ENCODE peak calls at places on chromosome 12, in four cellular contexts. I, H, K and J are unnamed samples.

GRCh38 chr12:1912580-1913376 is 5.7 kb downstream of the CACNA2D4 start:
- DNase-seq in I (no peak), H (no peak), K (no peak), J (peak; percentile 13)

GRCh38 chr12:121062391-121063045 is 23.5 kb upstream of the OASL start:
- DNase-seq in I (no peak), H (no peak), K (no peak), J (no peak)

GRCh38 chr12:74259199-74259598 is 278.4 kb upstream of the ATXN7L3B start:
- DNase-seq in I (no peak), H (no peak), K (no peak), J (no peak)

GRCh38 chr12:117502633-117503032 is 141.2 kb upstream of the NOS1 start:
- DNase-seq in I (no peak), H (no peak), K (no peak), J (no peak)

GRCh38 chr12:30898846-30899245 is 27.7 kb upstream of the TSPAN11 start:
- DNase-seq in I (no peak), H (no peak), K (no peak), J (no peak)

GRCh38 chr12:27434673-27435565 is 11.6 kb upstream of the SMCO2 start:
- DNase-seq in I (no peak), H (peak; percentile 42), K (no peak), J (peak; percentile 19)

GRCh38 chr12:103546959-103547358 is 40.1 kb upstream of the STAB2 start:
- DNase-seq in I (no peak), H (no peak), K (no peak), J (no peak)

GRCh38 chr12:116551952-116552749 is 7.0 kb upstream of the MAP1LC3B2 start:
- DNase-seq in I (no peak), H (peak; percentile 35), K (no peak), J (peak; percentile 72)

GRCh38 chr12:29350080-29350479 is 30.9 kb downstream of the ERGIC2 start:
- DNase-seq in I (no peak), H (peak; percentile 14), K (peak; percentile 13), J (peak; percentile 55)

GRCh38 chr12:103560604-103561101 is 26.4 kb upstream of the STAB2 start:
- DNase-seq in I (no peak), H (peak; percentile 94), K (no peak), J (peak; percentile 95)

GRCh38 chr12:117208811-117209455 is 18.7 kb upstream of the FBXO21 start:
- DNase-seq in I (no peak), H (no peak), K (no peak), J (no peak)

GRCh38 chr12:52344111-52344510 is 22.9 kb upstream of the KRT83 start:
- DNase-seq in I (no peak), H (no peak), K (no peak), J (no peak)

GRCh38 chr12:67367843-67368242 is 98.7 kb downstream of the CAND1 start:
- DNase-seq in I (no peak), H (no peak), K (no peak), J (no peak)

GRCh38 chr12:96136129-96136528 is 58.0 kb upstream of the ELK3 start:
- DNase-seq in I (no peak), H (no peak), K (peak; percentile 3), J (peak; percentile 7)

GRCh38 chr12:96131230-96131788 is 62.9 kb upstream of the ELK3 start:
- DNase-seq in I (no peak), H (no peak), K (no peak), J (no peak)

GRCh38 chr12:96130396-96131059 is 63.6 kb upstream of the ELK3 start:
- DNase-seq in I (no peak), H (no peak), K (no peak), J (no peak)

GRCh38 chr12:96134200-96134599 is 60.0 kb upstream of the ELK3 start:
- DNase-seq in I (no peak), H (no peak), K (no peak), J (no peak)

DNA sequence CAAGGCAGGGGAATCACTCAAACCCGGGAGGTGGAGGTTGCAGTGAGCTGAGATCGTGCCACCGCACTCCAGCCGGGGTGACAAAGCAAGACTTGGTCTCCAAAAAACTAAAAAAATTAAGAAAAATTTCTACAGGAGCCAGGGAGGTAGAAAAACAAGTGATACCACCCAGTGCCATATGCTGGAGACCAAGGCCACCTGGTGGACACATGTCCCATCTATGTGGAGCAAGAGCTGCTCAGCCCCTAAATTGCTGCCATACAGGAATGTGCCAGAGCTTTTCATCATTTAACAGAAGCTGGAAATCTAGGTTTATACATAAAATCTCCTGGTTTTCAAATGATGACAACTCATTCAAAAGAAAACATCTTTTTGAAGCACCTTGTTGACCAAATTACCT is 61.4 kb upstream of the ELK3 start:
- DNase-seq in I (no peak), H (no peak), K (no peak), J (peak; percentile 42)
- TF ChIP-seq CTCF in I (no peak), H (no peak), K (no peak), J (no peak)

DNA sequence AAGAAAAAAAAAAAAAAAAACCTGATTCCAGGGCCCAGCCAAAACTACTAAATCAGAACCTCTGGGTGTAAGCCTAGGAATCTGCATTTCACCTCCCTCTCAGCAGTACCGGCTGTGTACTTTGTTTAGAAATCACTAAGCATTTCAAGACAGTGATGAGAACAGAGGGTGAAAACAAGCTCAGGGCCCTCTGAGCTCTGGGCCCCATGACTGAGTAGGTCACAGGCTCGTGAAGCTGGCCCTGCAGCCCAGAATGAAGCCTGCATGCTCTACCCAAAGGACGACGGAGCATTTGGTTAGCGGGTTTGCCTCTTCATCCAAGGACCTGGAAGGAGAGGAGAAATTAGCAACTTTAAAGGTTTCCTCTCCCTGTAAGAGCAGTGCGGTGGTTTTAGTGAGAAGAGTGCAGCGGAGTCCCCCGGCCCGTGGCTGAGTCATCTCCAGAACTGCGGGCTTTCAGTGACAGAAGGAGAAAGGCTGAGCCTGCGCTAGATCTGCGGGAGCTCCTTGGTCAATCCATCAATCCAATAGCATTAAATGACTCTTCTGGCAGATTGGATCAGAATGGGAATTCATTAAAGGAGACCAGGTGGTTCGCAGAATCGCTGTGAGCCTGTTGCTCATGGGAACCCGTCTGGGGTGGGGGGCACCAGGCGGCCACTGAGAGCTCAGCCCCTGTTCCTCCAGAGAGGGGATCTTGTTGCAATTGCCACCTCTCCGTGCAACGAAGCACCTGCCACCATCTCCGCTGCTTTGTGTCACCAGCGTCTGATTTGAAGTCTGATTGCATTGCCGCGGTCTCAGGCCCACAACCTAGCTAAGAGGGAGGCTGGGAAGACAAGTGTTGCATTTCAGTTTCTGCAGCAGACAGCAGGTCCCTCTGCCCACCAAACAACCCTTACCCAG is 7.3 kb downstream of the IL31 start:
- DNase-seq in I (no peak), H (no peak), K (no peak), J (no peak)
- TF ChIP-seq CTCF in I (no peak), H (no peak), K (no peak), J (no peak)

DNA sequence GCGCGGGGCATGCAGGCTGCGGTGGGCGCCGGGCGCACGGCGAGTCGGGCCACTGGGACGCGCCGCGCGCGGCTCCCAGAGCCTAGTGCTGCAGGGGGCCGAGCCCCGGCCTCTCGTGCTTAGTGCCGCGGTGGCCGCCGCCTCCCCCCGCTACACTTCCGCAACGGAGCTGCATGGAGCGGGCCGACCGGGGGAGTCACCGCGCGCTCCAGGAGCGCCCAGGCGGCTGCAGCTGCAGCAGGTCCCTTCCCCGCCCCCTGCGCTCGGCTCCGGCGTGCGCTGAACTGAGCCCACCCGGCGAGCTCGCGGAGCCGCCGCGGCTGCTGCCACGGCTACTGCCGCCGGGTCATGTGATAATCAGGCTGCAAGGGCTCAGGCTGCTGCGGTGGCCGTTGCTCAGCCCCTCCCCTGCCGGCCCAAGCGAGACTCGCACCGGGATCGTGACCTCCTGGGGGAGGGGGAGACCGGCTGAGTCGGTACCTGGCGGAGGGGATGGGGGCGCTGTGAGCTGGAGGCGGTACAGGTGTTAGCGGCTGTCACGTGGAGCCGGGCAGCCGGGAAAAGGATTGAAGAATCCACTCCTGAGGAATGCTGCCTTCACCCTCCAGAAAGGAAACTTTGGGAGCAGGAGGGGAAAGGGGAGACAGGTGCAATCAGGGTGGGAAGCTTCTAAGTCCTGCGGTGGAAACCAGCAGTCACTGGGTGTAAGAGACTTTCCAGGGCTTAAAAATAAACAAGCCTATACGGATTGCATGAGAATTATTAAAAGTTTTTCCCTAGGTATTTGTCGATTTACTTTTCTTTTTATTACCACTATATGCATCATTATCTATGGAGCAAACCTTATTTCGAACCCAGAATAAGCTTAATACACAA is at the start of gene PPM1H:
- DNase-seq in I (peak; percentile 95), H (peak; percentile 43), K (peak; percentile 89), J (peak; percentile 48)
- TF ChIP-seq CTCF in I (peak; percentile 80), H (peak; percentile 14), K (peak; percentile 30), J (peak; percentile 40)

GRCh38 chr12:54604436-54604835 is 16.0 kb upstream of the PPP1R1A start:
- DNase-seq in I (no peak), H (no peak), K (no peak), J (no peak)

GRCh38 chr12:54603173-54603814 is 14.8 kb upstream of the PPP1R1A start:
- DNase-seq in I (peak; percentile 86), H (peak; percentile 85), K (peak; percentile 77), J (peak; percentile 78)

GRCh38 chr12:54603872-54604271 is 15.4 kb upstream of the PPP1R1A start:
- DNase-seq in I (no peak), H (no peak), K (no peak), J (no peak)

GRCh38 chr12:54602661-54603060 is 14.2 kb upstream of the PPP1R1A start:
- DNase-seq in I (no peak), H (no peak), K (no peak), J (no peak)

GRCh38 chr12:54601841-54602240 is 13.4 kb upstream of the PPP1R1A start:
- DNase-seq in I (peak; percentile 36), H (no peak), K (no peak), J (peak; percentile 41)
- TF ChIP-seq CTCF in I (no peak), H (no peak), K (no peak), J (no peak)